ENCODE peak calls at places on chromosomes 2 and 18, in four cellular contexts. H is cardiac fibroblast, A is IMR-90, E is endothelial cell. C is an unnamed sample.

GRCh38 chr2:118774458-118775133 is 72.9 kb downstream of the EN1 start:
- DNase-seq in H (peak), A (peak), E (peak), C (no peak)

GRCh38 chr18:38851526-38851925 is 1285.9 kb upstream of the CELF4 start:
- DNase-seq in H (no peak), A (no peak), E (no peak), C (no peak)

GRCh38 chr2:72574886-72575285 is 250.9 kb downstream of the EXOC6B start:
- DNase-seq in H (no peak), A (no peak), E (no peak), C (no peak)

GRCh38 chr2:147172493-147173185 is 672.2 kb upstream of the ACVR2A start:
- DNase-seq in H (peak), A (no peak), E (no peak), C (no peak)

GRCh38 chr18:43001821-43002220 is 113.7 kb downstream of the RIT2 start:
- DNase-seq in H (no peak), A (peak), E (no peak), C (no peak)

GRCh38 chr2:225290723-225291400 is 108.6 kb upstream of the NYAP2 start:
- DNase-seq in H (no peak), A (no peak), E (no peak), C (no peak)

GRCh38 chr2:71743995-71744675 is 290.8 kb downstream of the DYSF start:
- DNase-seq in H (no peak), A (no peak), E (no peak), C (no peak)

GRCh38 chr2:154013514-154013913 is 141.8 kb downstream of the GALNT13 start:
- DNase-seq in H (no peak), A (no peak), E (no peak), C (no peak)

GRCh38 chr2:123179526-123179925 is 845.6 kb upstream of the CNTNAP5 start:
- DNase-seq in H (peak), A (no peak), E (no peak), C (no peak)

GRCh38 chr18:13086906-13087305 is 95.7 kb downstream of the CEP192 start:
- DNase-seq in H (no peak), A (no peak), E (no peak), C (no peak)

GRCh38 chr2:177545981-177546600 is 153.5 kb downstream of the AGPS start:
- DNase-seq in H (no peak), A (no peak), E (no peak), C (no peak)

GRCh38 chr18:12990128-12990485 is 1.1 kb upstream of the CEP192 start:
- DNase-seq in H (no peak), A (no peak), E (no peak), C (no peak)

GRCh38 chr2:219302412-219302968 is 6.7 kb downstream of the PTPRN start:
- DNase-seq in H (no peak), A (no peak), E (no peak), C (no peak)

GRCh38 chr2:26772064-26773001 is 8.2 kb downstream of the SLC35F6 start:
- DNase-seq in H (peak), A (peak), E (no peak), C (peak)

GRCh38 chr2:30769891-30770462 is 37.3 kb downstream of the CAPN13 start:
- DNase-seq in H (no peak), A (no peak), E (no peak), C (no peak)

GRCh38 chr2:64488050-64488974 is 34.4 kb downstream of the LGALSL start:
- DNase-seq in H (peak), A (peak), E (peak), C (peak)

GRCh38 chr2:229425573-229425972 is 154.5 kb upstream of the PID1 start:
- DNase-seq in H (no peak), A (no peak), E (no peak), C (no peak)
- TF ChIP-seq CTCF in H (no peak), A (no peak), E (no peak), C (no peak)

DNA sequence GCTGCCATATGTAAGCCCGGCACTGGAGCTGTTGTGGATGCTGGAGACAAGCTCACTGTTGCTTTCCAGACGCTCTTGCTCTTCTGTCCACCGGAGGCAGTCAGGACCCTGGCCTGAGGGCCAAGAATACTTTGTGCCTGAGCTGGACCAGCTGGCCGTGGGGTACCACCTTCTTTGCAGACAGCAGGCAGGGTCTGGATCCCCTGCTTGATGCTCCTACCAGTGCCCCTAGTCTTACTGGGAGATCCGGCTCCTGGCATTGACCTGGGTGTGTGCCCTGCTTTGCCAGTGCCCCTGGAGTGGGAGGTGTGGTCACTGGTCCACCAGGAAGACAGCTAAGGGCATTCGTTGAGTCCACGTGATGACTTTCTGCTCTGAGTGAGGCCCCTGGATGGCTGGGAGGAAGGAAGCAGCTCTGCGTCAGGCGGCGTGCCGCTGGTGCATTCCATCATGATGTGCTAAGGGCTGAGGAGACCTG is 59.3 kb downstream of the LRRFIP1 start:
- DNase-seq in H (peak), A (peak), E (no peak), C (no peak)
- TF ChIP-seq CTCF in H (peak), A (peak), E (no peak), C (peak)

GRCh38 chr2:19759880-19760279 is 141.9 kb downstream of the TTC32 start:
- DNase-seq in H (no peak), A (no peak), E (no peak), C (no peak)
- TF ChIP-seq CTCF in H (no peak), A (no peak), E (no peak), C (no peak)

GRCh38 chr18:45014047-45014501 is 333.4 kb downstream of the SETBP1 start:
- DNase-seq in H (peak), A (peak), E (no peak), C (peak)
- TF ChIP-seq CTCF in H (peak), A (peak), E (peak), C (peak)

DNA sequence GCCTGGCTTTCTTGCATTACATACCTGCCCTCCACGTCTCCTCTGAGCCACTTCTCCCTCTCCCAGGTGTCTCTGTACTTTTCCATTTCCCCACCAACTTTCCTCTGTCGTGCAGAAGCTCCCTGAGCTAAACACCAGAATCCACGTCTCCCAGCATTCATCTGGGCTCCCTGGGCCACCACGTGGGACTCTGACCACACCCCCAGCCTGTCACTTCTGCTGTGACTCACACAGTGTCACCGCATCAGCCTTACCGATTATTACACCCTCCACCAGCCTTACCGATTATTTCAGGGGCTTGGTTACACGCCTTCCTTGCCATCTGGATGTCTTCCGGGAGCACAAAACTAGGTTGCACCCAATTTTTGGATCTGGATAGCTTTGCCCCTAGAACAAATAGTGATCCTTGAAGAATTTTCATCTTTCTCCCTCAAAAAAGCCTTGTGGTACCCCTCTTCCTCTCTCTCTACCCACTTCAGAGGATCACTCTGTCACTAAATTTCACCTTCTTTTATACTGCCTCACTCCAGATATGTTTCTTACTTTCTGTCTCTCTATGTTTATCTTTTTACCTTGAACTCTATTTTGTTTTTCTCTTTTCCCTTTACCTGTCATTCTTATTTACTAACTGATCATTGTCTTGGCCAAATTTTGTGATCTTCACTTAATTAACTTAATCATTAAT is 136.9 kb upstream of the CAB39 start:
- DNase-seq in H (no peak), A (no peak), E (no peak), C (no peak)
- TF ChIP-seq CTCF in H (no peak), A (no peak), E (no peak), C (no peak)

GRCh38 chr18:55235094-55235461 is 275.8 kb upstream of the CCDC68 start:
- DNase-seq in H (no peak), A (no peak), E (no peak), C (no peak)

GRCh38 chr18:55232506-55232905 is 273.2 kb upstream of the CCDC68 start:
- DNase-seq in H (no peak), A (no peak), E (no peak), C (no peak)

GRCh38 chr18:55236150-55236931 is 277.1 kb upstream of the CCDC68 start:
- DNase-seq in H (peak), A (peak), E (no peak), C (peak)

GRCh38 chr18:55233850-55234249 is 274.6 kb upstream of the CCDC68 start:
- DNase-seq in H (peak), A (peak), E (no peak), C (no peak)

DNA sequence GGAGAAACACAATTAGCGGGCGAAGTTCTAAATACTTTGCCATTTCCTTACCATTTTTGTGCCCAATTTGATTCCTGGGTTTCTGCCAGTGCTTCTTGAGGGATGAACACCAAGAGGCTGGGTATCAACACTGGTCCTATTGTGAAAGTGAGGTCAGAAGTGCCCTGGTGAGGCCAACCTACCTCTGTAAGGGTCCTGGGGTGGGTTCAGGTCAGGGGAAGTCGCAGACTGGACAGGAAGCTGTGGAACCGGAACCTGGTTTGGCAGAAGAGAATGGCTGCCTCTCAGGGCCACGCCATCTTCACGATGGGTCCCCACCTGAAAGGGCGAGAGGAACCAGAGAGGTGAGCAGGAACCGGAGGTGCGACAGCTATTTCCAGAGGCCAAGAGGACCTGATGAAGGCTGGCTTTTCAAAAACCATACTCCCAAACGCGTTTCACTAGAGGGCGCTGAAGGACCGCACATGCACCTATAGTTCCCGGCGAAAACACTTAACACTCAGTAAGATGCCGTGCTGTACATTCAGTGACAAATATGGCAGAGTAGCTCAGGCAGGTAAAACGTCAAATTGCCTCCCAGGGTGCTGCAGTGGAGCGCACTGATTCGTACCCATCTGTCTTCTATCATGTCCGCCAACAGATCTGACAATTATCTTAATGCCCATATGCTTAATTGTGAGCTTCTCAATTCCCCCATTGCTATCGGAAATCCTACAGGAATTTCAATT is 275.3 kb upstream of the CCDC68 start:
- DNase-seq in H (peak), A (peak), E (peak), C (peak)
- TF ChIP-seq CTCF in H (peak), A (peak), E (peak), C (peak)

DNA sequence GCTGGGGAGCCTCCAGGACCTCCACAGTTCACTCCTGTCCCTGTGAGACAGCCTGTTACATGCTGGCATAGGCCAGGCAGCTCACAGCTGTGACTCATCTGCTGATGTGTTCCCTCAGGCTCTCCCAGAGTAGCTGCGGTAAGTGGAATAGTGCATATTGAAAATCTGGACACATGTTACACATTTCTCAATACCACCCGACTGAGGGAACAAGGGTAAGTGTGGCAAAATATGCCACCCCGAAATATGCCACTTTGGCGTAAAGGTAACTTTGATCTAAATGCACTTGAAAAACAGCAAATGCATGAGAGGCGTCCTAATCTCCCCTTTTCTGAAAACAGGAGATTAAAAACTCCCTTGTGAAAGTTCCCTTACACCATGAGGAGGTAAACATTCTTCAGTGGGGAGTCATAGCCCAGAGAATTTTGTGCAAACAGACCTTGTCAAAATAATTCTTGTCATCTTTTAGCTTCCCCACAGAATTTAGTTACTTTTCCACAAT is 557.9 kb downstream of the CCDC85A start:
- DNase-seq in H (peak), A (peak), E (no peak), C (peak)
- TF ChIP-seq CTCF in H (no peak), A (no peak), E (no peak), C (no peak)

DNA sequence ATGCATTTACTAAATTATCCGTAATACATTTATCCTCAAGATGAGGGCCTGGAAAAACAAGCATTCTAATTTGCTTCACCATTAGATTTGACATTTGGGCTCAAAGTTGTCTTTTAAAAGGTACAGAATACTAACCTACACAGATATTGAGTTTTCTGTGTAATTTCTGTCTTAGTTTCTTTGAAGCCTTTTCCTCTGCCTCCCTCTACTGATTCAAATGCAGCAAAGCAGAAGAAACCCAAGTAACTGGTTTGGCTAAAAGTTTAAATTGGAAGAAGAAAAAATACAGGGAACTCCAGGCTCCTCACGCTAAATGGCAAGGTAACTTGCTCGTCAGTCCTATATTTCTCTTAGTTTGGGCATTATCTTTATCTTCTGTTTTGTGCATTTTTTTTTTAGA is 53.3 kb upstream of the SLC5A7 start:
- DNase-seq in H (peak), A (peak), E (no peak), C (peak)
- TF ChIP-seq CTCF in H (peak), A (peak), E (no peak), C (peak)